ENCODE peak calls at places on chromosomes 2 and 18, in six cellular contexts. W is cardiac fibroblast; N is GM20000; T is activated naive CD4-positive, alpha-beta T cell; O is BJ; C is SK-N-DZ. X is an unnamed sample.

GRCh38 chr2:36387258-36387916 is 31.8 kb downstream of the CRIM1 start:
- DNase-seq in N (no peak), T (no peak), C (no peak), O (no peak), W (no peak), X (no peak)

GRCh38 chr2:96928277-96928781 is 58.1 kb downstream of the FAM178B start:
- DNase-seq in T (no peak), O (no peak), C (no peak), W (no peak), N (no peak), X (no peak)

GRCh38 chr2:985317-985898 is 34.8 kb downstream of the SNTG2 start:
- DNase-seq in N (no peak), O (no peak), C (no peak), W (no peak), T (no peak), X (no peak)

GRCh38 chr2:204030337-204030736 is 93.8 kb downstream of the ICOS start:
- DNase-seq in N (no peak), O (no peak), T (no peak), W (no peak), C (no peak), X (no peak)

GRCh38 chr2:17148298-17149228 is 369.7 kb downstream of the RAD51AP2 start:
- DNase-seq in T (no peak), O (no peak), N (no peak), C (peak), W (peak), X (no peak)

GRCh38 chr2:88713408-88713807 is 21.9 kb downstream of the RPIA start:
- DNase-seq in C (no peak), T (no peak), O (no peak), W (no peak), N (no peak), X (no peak)

GRCh38 chr2:69013837-69014796 is 1.1 kb downstream of the ANTXR1 start:
- DNase-seq in O (no peak), W (peak), T (no peak), C (peak), N (no peak), X (no peak)

GRCh38 chr2:196155597-196155996 is 15.8 kb downstream of the STK17B start:
- DNase-seq in T (no peak), W (no peak), C (no peak), O (no peak), N (no peak), X (no peak)

GRCh38 chr2:153939124-153939796 is 67.5 kb downstream of the GALNT13 start:
- DNase-seq in T (no peak), N (no peak), C (no peak), O (no peak), W (no peak), X (no peak)

GRCh38 chr18:39274535-39274934 is 1708.9 kb upstream of the CELF4 start:
- DNase-seq in C (no peak), W (peak), O (no peak), N (no peak), T (no peak), X (no peak)

GRCh38 chr2:134405641-134406081 is 151.8 kb downstream of the MGAT5 start:
- DNase-seq in T (no peak), W (no peak), C (no peak), O (no peak), N (no peak), X (no peak)

GRCh38 chr2:209986405-209986804 is 16.0 kb upstream of the RPE start:
- DNase-seq in W (no peak), N (no peak), C (no peak), T (no peak), O (no peak), X (no peak)

GRCh38 chr18:3793545-3793944 is 343.6 kb downstream of the TGIF1 start:
- DNase-seq in C (no peak), W (peak), N (no peak), O (no peak), T (no peak), X (no peak)

GRCh38 chr18:44229693-44230108 is 451.0 kb upstream of the SETBP1 start:
- DNase-seq in T (no peak), O (peak), W (peak), N (no peak), C (no peak), X (no peak)

GRCh38 chr2:55338268-55338667 is 69.2 kb upstream of the MTIF2 start:
- DNase-seq in W (peak), C (no peak), T (no peak), N (no peak), O (peak), X (no peak)

GRCh38 chr2:205370726-205371125 is 311.6 kb upstream of the NRP2 start:
- DNase-seq in T (no peak), W (no peak), C (no peak), N (no peak), O (no peak), X (no peak)

GRCh38 chr2:223101340-223102039 is 49.5 kb downstream of the KCNE4 start:
- DNase-seq in W (peak), T (no peak), C (peak), O (no peak), N (peak), X (peak)

GRCh38 chr18:59388180-59388579 is 29.1 kb upstream of the LMAN1 start:
- DNase-seq in T (no peak), N (no peak), W (no peak), C (no peak), O (no peak), X (no peak)

GRCh38 chr2:67524236-67524635 is 127.1 kb downstream of the ETAA1 start:
- DNase-seq in W (peak), O (no peak), C (no peak), N (no peak), T (no peak), X (no peak)

GRCh38 chr18:45103319-45104070 is 422.8 kb downstream of the SETBP1 start:
- DNase-seq in N (no peak), C (no peak), T (no peak), O (no peak), W (no peak), X (no peak)

GRCh38 chr2:54952978-54953456 is 97.2 kb downstream of the RTN4 start:
- DNase-seq in C (no peak), W (no peak), N (no peak), O (peak), T (no peak), X (no peak)

GRCh38 chr2:217277646-217278048 is 417.8 kb upstream of the TNP1 start:
- DNase-seq in O (peak), C (no peak), W (peak), T (no peak), N (no peak), X (no peak)

GRCh38 chr18:3179430-3180089 is 40.2 kb downstream of the MYOM1 start:
- DNase-seq in C (peak), T (no peak), W (no peak), N (peak), O (no peak), X (peak)

GRCh38 chr2:212811946-212812345 is 273.3 kb upstream of the ERBB4 start:
- DNase-seq in C (no peak), N (no peak), T (no peak), O (no peak), W (no peak), X (no peak)

GRCh38 chr18:3283908-3284307 is 22.0 kb downstream of the MYL12B start:
- DNase-seq in T (no peak), N (no peak), O (no peak), C (no peak), W (no peak), X (no peak)

GRCh38 chr2:172674034-172674967 is 61.3 kb upstream of the RAPGEF4 start:
- DNase-seq in C (no peak), T (peak), N (peak), O (no peak), W (peak), X (peak)

GRCh38 chr2:142462291-142462690 is 331.5 kb upstream of the LRP1B start:
- DNase-seq in O (no peak), N (no peak), W (no peak), C (no peak), T (no peak), X (no peak)